ENCODE peak calls at places on chromosomes 4 and X, in six cellular contexts. Y, S, V, E, T and A are unnamed samples.

GRCh38 chrX:140764401-140764919 is 54.9 kb downstream of the LINC00632 start:
- DNase-seq in Y (peak; percentile 14), S (no peak), V (no peak), E (no peak), T (no peak), A (no peak)

GRCh38 chr4:143616771-143617170 is 83.7 kb downstream of the FREM3 start:
- DNase-seq in Y (no peak), S (no peak), V (no peak), E (no peak), T (no peak), A (peak; percentile 41)

GRCh38 chr4:109729155-109729562 is 711 bp downstream of the PLA2G12A start:
- DNase-seq in Y (peak; percentile 47), S (no peak), V (no peak), E (no peak), T (no peak), A (no peak)

GRCh38 chr4:31995943-31996901 is 1276.1 kb downstream of the PCDH7 start:
- DNase-seq in Y (no peak), S (no peak), V (no peak), E (no peak), T (no peak), A (no peak)

GRCh38 chrX:104343408-104344129 is 88.8 kb upstream of the ESX1 start:
- DNase-seq in Y (peak; percentile 39), S (peak; percentile 34), V (no peak), E (peak; percentile 23), T (peak; percentile 44), A (peak; percentile 47)

GRCh38 chrX:101602077-101602476 is 15.7 kb downstream of the ARMCX6 start:
- DNase-seq in Y (no peak), S (no peak), V (no peak), E (no peak), T (no peak), A (peak; percentile 30)

GRCh38 chr4:182427530-182427929 is 184.3 kb downstream of the TENM3 start:
- DNase-seq in Y (no peak), S (no peak), V (no peak), E (no peak), T (no peak), A (no peak)

GRCh38 chr4:15162465-15163283 is 160.4 kb downstream of the CPEB2 start:
- DNase-seq in Y (no peak), S (no peak), V (no peak), E (no peak), T (no peak), A (no peak)

GRCh38 chrX:130523460-130524394 is 121.9 kb downstream of the RBMX2 start:
- DNase-seq in Y (no peak), S (no peak), V (peak; percentile 9), E (no peak), T (no peak), A (no peak)

GRCh38 chrX:110125435-110125834 is 122.5 kb downstream of the TMEM164 start:
- DNase-seq in Y (no peak), S (no peak), V (no peak), E (no peak), T (no peak), A (no peak)

GRCh38 chr4:81469774-81470455 is 1.8 kb downstream of the RASGEF1B start:
- DNase-seq in Y (no peak), S (no peak), V (no peak), E (no peak), T (no peak), A (no peak)